ENCODE peak calls at places on chromosomes 7 and 10, in ten cellular contexts. K, X, D, L, H, R, M, T, G and I are unnamed samples.

GRCh38 chr7:129864042-129864441 is 88.7 kb downstream of the UBE2H start:
- DNase-seq in K (peak; percentile 37), X (no peak), D (no peak), L (no peak), H (no peak), R (no peak), M (no peak), T (no peak), G (no peak), I (no peak)

GRCh38 chr7:149872419-149873073 is 1.2 kb upstream of the ATP6V0E2 start:
- DNase-seq in K (peak; percentile 84), X (no peak), D (peak; percentile 48), L (peak; percentile 91), H (no peak), R (peak; percentile 81), M (peak; percentile 73), T (no peak), G (no peak), I (peak; percentile 66)

GRCh38 chr10:48506147-48506917 is 98.5 kb downstream of the ARHGAP22 start:
- DNase-seq in K (peak; percentile 33), X (no peak), D (peak; percentile 20), L (peak; percentile 55), H (no peak), R (peak; percentile 56), M (peak; percentile 22), T (no peak), G (no peak), I (no peak)

GRCh38 chr7:8365499-8366110 is 67.8 kb upstream of the NXPH1 start:
- DNase-seq in K (no peak), X (no peak), D (no peak), L (peak; percentile 51), H (no peak), R (no peak), M (no peak), T (no peak), G (no peak), I (no peak)

GRCh38 chr10:125026974-125027735 is 85.2 kb downstream of the ZRANB1 start:
- DNase-seq in K (no peak), X (no peak), D (no peak), L (no peak), H (no peak), R (no peak), M (no peak), T (no peak), G (no peak), I (no peak)

GRCh38 chr10:97842658-97843295 is 6.9 kb upstream of the GOLGA7B start:
- DNase-seq in K (no peak), X (no peak), D (peak; percentile 38), L (no peak), H (no peak), R (no peak), M (no peak), T (no peak), G (no peak), I (no peak)

GRCh38 chr10:10403762-10404161 is 613.9 kb upstream of the CELF2 start:
- DNase-seq in K (peak; percentile 6), X (no peak), D (no peak), L (no peak), H (no peak), R (peak; percentile 70), M (no peak), T (no peak), G (no peak), I (no peak)

GRCh38 chr7:32905175-32905662 is 13.7 kb upstream of the KBTBD2 start:
- DNase-seq in K (peak; percentile 93), X (peak; percentile 46), D (peak; percentile 82), L (peak; percentile 85), H (peak; percentile 77), R (peak; percentile 66), M (no peak), T (peak; percentile 61), G (peak; percentile 40), I (peak; percentile 85)

GRCh38 chr10:21372651-21373410 is 152.7 kb downstream of the SKIDA1 start:
- DNase-seq in K (peak; percentile 95), X (peak; percentile 54), D (no peak), L (peak; percentile 83), H (peak; percentile 31), R (peak; percentile 92), M (peak; percentile 70), T (no peak), G (peak; percentile 84), I (peak; percentile 62)

GRCh38 chr10:3115685-3116084 is 48.3 kb downstream of the PFKP start:
- DNase-seq in K (no peak), X (no peak), D (no peak), L (no peak), H (no peak), R (no peak), M (no peak), T (no peak), G (no peak), I (no peak)

GRCh38 chr7:1961776-1962276 is 270.9 kb downstream of the MAD1L1 start:
- DNase-seq in K (peak; percentile 98), X (peak; percentile 91), D (no peak), L (no peak), H (peak; percentile 34), R (peak; percentile 96), M (no peak), T (no peak), G (peak; percentile 78), I (peak; percentile 43)

GRCh38 chr10:101386659-101387259 is 32.8 kb downstream of the BTRC start:
- DNase-seq in K (no peak), X (no peak), D (no peak), L (no peak), H (no peak), R (no peak), M (no peak), T (no peak), G (no peak), I (no peak)

GRCh38 chr10:60810437-60811182 is 32.3 kb downstream of the CDK1 start:
- DNase-seq in K (peak; percentile 52), X (no peak), D (no peak), L (no peak), H (no peak), R (peak; percentile 60), M (no peak), T (no peak), G (no peak), I (peak; percentile 57)

GRCh38 chr10:87771871-87772500 is 46.0 kb downstream of the ATAD1 start:
- DNase-seq in K (peak; percentile 48), X (no peak), D (no peak), L (peak; percentile 57), H (peak; percentile 8), R (peak; percentile 20), M (peak; percentile 33), T (no peak), G (no peak), I (no peak)

GRCh38 chr7:15199482-15199881 is 296.9 kb upstream of the DGKB start:
- DNase-seq in K (peak; percentile 21), X (no peak), D (no peak), L (peak; percentile 41), H (no peak), R (peak; percentile 1), M (peak; percentile 3), T (no peak), G (no peak), I (no peak)

GRCh38 chr10:59971915-59972314 is 65.6 kb upstream of the CCDC6 start:
- DNase-seq in K (peak; percentile 56), X (no peak), D (no peak), L (no peak), H (no peak), R (no peak), M (no peak), T (no peak), G (peak; percentile 5), I (peak; percentile 80)

GRCh38 chr7:113764401-113765035 is 154.3 kb downstream of the PPP1R3A start:
- DNase-seq in K (no peak), X (no peak), D (no peak), L (no peak), H (no peak), R (no peak), M (no peak), T (no peak), G (no peak), I (no peak)

GRCh38 chr10:1213252-1213651 is 157.1 kb downstream of the WDR37 start:
- DNase-seq in K (no peak), X (no peak), D (no peak), L (no peak), H (no peak), R (no peak), M (no peak), T (no peak), G (no peak), I (no peak)

GRCh38 chr7:14851610-14852009 is 50.9 kb downstream of the DGKB start:
- DNase-seq in K (no peak), X (no peak), D (no peak), L (no peak), H (no peak), R (peak; percentile 12), M (no peak), T (no peak), G (peak; percentile 25), I (no peak)

GRCh38 chr7:538764-539685 is 19.4 kb upstream of the PDGFA start:
- DNase-seq in K (no peak), X (peak; percentile 35), D (no peak), L (peak; percentile 29), H (no peak), R (no peak), M (no peak), T (no peak), G (no peak), I (peak; percentile 92)

GRCh38 chr10:51366044-51366443 is 291.8 kb downstream of the PRKG1 start:
- DNase-seq in K (no peak), X (no peak), D (no peak), L (no peak), H (no peak), R (no peak), M (no peak), T (no peak), G (no peak), I (no peak)